ENCODE peak calls at places on chromosomes 12 and 14, in seven cellular contexts. M, E, S, O, I, A and J are unnamed samples.

GRCh38 chr12:68378859-68379628 is 46.9 kb upstream of the MDM1 start:
- DNase-seq in M (no peak), E (peak; percentile 52), S (no peak), O (peak; percentile 31), I (no peak), A (peak; percentile 44), J (no peak)

GRCh38 chr14:89121961-89122675 is 294.9 kb downstream of the FOXN3 start:
- DNase-seq in M (no peak), E (no peak), S (peak; percentile 43), O (no peak), I (peak; percentile 28), A (no peak), J (no peak)

GRCh38 chr12:104303538-104304151 is at the start of gene EID3:
- DNase-seq in M (peak; percentile 86), E (peak; percentile 96), S (no peak), O (no peak), I (peak; percentile 85), A (peak; percentile 93), J (peak; percentile 80)

GRCh38 chr14:84421611-84422010 is 1108.3 kb upstream of the FLRT2 start:
- DNase-seq in M (no peak), E (peak; percentile 4), S (no peak), O (no peak), I (no peak), A (no peak), J (no peak)

GRCh38 chr14:104281768-104282301 is 143.4 kb downstream of the KIF26A start:
- DNase-seq in M (no peak), E (no peak), S (no peak), O (no peak), I (no peak), A (no peak), J (no peak)

GRCh38 chr14:68576496-68577244 is 216.2 kb downstream of the ZFP36L1 start:
- DNase-seq in M (peak; percentile 41), E (peak; percentile 87), S (no peak), O (no peak), I (no peak), A (no peak), J (no peak)

GRCh38 chr12:84740602-84741001 is 172.0 kb downstream of the SLC6A15 start:
- DNase-seq in M (no peak), E (no peak), S (no peak), O (no peak), I (no peak), A (no peak), J (no peak)

GRCh38 chr12:74401966-74402365 is 135.7 kb upstream of the ATXN7L3B start:
- DNase-seq in M (no peak), E (no peak), S (no peak), O (no peak), I (no peak), A (no peak), J (no peak)

GRCh38 chr12:56120158-56120846 is 2.2 kb downstream of the ZC3H10 start:
- DNase-seq in M (no peak), E (no peak), S (no peak), O (no peak), I (no peak), A (no peak), J (no peak)

GRCh38 chr12:75754698-75755097 is 243.3 kb upstream of the KRR1 start:
- DNase-seq in M (no peak), E (no peak), S (no peak), O (no peak), I (no peak), A (no peak), J (no peak)

GRCh38 chr12:7021956-7022355 is 3.7 kb upstream of the LPCAT3 start:
- DNase-seq in M (no peak), E (peak; percentile 62), S (no peak), O (no peak), I (no peak), A (no peak), J (no peak)

GRCh38 chr12:95574799-95575452 is 23.6 kb upstream of the USP44 start:
- DNase-seq in M (peak; percentile 55), E (peak; percentile 72), S (peak; percentile 49), O (peak; percentile 64), I (peak; percentile 72), A (no peak), J (no peak)

GRCh38 chr14:60736494-60736893 is 1.9 kb downstream of the MNAT1 start:
- DNase-seq in M (peak; percentile 75), E (peak; percentile 82), S (no peak), O (no peak), I (no peak), A (no peak), J (no peak)

GRCh38 chr14:28902930-28903329 is 136.3 kb downstream of the FOXG1 start:
- DNase-seq in M (no peak), E (peak; percentile 2), S (no peak), O (no peak), I (no peak), A (no peak), J (no peak)

GRCh38 chr14:93135399-93135798 is 19.7 kb upstream of the ITPK1 start:
- DNase-seq in M (no peak), E (no peak), S (no peak), O (no peak), I (no peak), A (no peak), J (no peak)

GRCh38 chr12:87967871-87968270 is 61.3 kb downstream of the C12orf50 start:
- DNase-seq in M (no peak), E (no peak), S (no peak), O (no peak), I (no peak), A (no peak), J (no peak)

GRCh38 chr12:28710882-28711281 is 438.2 kb upstream of the FAR2 start:
- DNase-seq in M (peak; percentile 90), E (peak; percentile 95), S (no peak), O (no peak), I (no peak), A (no peak), J (no peak)

GRCh38 chr12:121776190-121777098 is 17.0 kb downstream of the RHOF start:
- DNase-seq in M (peak; percentile 53), E (peak; percentile 81), S (peak; percentile 19), O (peak; percentile 80), I (peak; percentile 53), A (peak; percentile 84), J (peak; percentile 94)

GRCh38 chr14:27392153-27392552 is 794.3 kb upstream of the NOVA1 start:
- DNase-seq in M (peak; percentile 78), E (peak; percentile 0), S (no peak), O (no peak), I (no peak), A (no peak), J (no peak)

GRCh38 chr12:18683603-18684002 is 54.2 kb downstream of the PLCZ1 start:
- DNase-seq in M (peak; percentile 27), E (peak; percentile 29), S (no peak), O (no peak), I (no peak), A (no peak), J (no peak)

GRCh38 chr12:113030875-113031525 is 25.5 kb upstream of the DTX1 start:
- DNase-seq in M (peak; percentile 74), E (peak; percentile 74), S (peak; percentile 80), O (peak; percentile 46), I (peak; percentile 91), A (peak; percentile 20), J (peak; percentile 36)

GRCh38 chr12:96365604-96366230 is 34.5 kb downstream of the CDK17 start:
- DNase-seq in M (no peak), E (no peak), S (no peak), O (no peak), I (no peak), A (no peak), J (no peak)

GRCh38 chr14:81169711-81170103 is 51.1 kb downstream of the GTF2A1 start:
- DNase-seq in M (no peak), E (peak; percentile 57), S (peak; percentile 17), O (peak; percentile 10), I (peak; percentile 79), A (peak; percentile 73), J (no peak)

GRCh38 chr12:79725987-79726386 is 35.2 kb upstream of the PAWR start:
- DNase-seq in M (peak; percentile 77), E (peak; percentile 81), S (no peak), O (no peak), I (no peak), A (no peak), J (no peak)

GRCh38 chr12:50901685-50902113 is 50.6 kb upstream of the HIGD1C start:
- DNase-seq in M (no peak), E (no peak), S (no peak), O (no peak), I (no peak), A (no peak), J (no peak)

GRCh38 chr12:94149781-94150482 is 1.6 kb downstream of the PLXNC1 start:
- DNase-seq in M (no peak), E (peak; percentile 49), S (peak; percentile 34), O (peak; percentile 43), I (peak; percentile 61), A (peak; percentile 49), J (no peak)

GRCh38 chr14:22646570-22647254 is 2.6 kb upstream of the OR6J1 start:
- DNase-seq in M (peak; percentile 84), E (peak; percentile 78), S (no peak), O (no peak), I (no peak), A (no peak), J (no peak)

GRCh38 chr12:116136340-116136739 is 141.2 kb downstream of the MED13L start:
- DNase-seq in M (peak; percentile 85), E (peak; percentile 60), S (no peak), O (no peak), I (no peak), A (no peak), J (no peak)

GRCh38 chr14:98909251-98909944 is 362.6 kb downstream of the BCL11B start:
- DNase-seq in M (peak; percentile 79), E (no peak), S (no peak), O (no peak), I (no peak), A (no peak), J (no peak)

GRCh38 chr14:52268191-52269061 is 928 bp downstream of the PTGDR start:
- DNase-seq in M (peak; percentile 34), E (peak; percentile 69), S (no peak), O (no peak), I (no peak), A (no peak), J (no peak)

GRCh38 chr14:96079066-96079465 is 39.9 kb downstream of the C14orf132 start:
- DNase-seq in M (no peak), E (no peak), S (no peak), O (no peak), I (peak; percentile 36), A (no peak), J (no peak)

GRCh38 chr12:47793015-47793681 is 20.1 kb downstream of the SLC48A1 start:
- DNase-seq in M (no peak), E (no peak), S (no peak), O (no peak), I (no peak), A (no peak), J (no peak)

GRCh38 chr14:71403673-71404072 is 496.4 kb downstream of the PCNX1 start:
- DNase-seq in M (peak; percentile 36), E (no peak), S (peak; percentile 5), O (peak; percentile 30), I (no peak), A (no peak), J (no peak)

GRCh38 chr12:52232916-52233461 is at the start of gene KRT7:
- DNase-seq in M (no peak), E (no peak), S (no peak), O (no peak), I (no peak), A (no peak), J (no peak)